ENCODE peak calls at places on chromosomes 6 and 20, in eight cellular contexts. N is stimulated activated CD8-positive, alpha-beta memory T cell treated with anti-CD3 and anti-CD28 coated beads, Interleukin-4, amount 100 ng/mL, for 24 hours; C is lower leg skin; I is NCI-H774; A is GM13977; R is T-cell; X is kidney glomerular epithelial cell; Q is activated CD4-positive, alpha-beta T cell treated with anti-CD3 and anti-CD28 coated beads, Interleukin-2, amount 50 U/mL, for 24 hours. M is an unnamed sample.

GRCh38 chr6:18293192-18293904 is 29.0 kb upstream of the DEK start:
- DNase-seq in Q (no peak), N (no peak), A (no peak), X (no peak), R (no peak), C (no peak), I (no peak), M (no peak)

GRCh38 chr6:14964901-14965300 is 281.0 kb upstream of the JARID2 start:
- DNase-seq in C (no peak), I (peak), A (no peak), Q (no peak), R (no peak), N (no peak), X (no peak), M (no peak)

GRCh38 chr6:137801352-137802088 is 65.5 kb upstream of the TNFAIP3 start:
- DNase-seq in I (no peak), C (no peak), Q (no peak), X (no peak), A (no peak), N (no peak), R (no peak), M (no peak)

GRCh38 chr20:42191140-42191860 is 573.1 kb upstream of the CHD6 start:
- DNase-seq in X (no peak), I (no peak), A (no peak), Q (no peak), N (no peak), R (no peak), C (no peak), M (no peak)

GRCh38 chr6:79313254-79313653 is 78.8 kb upstream of the HMGN3 start:
- DNase-seq in X (no peak), C (peak), A (no peak), Q (no peak), N (no peak), I (peak), R (no peak), M (peak)

GRCh38 chr6:51049288-51049982 is 230.8 kb downstream of the TFAP2B start:
- DNase-seq in C (no peak), I (peak), A (no peak), R (no peak), X (no peak), N (no peak), Q (no peak), M (no peak)

GRCh38 chr20:34375977-34376430 is 12.9 kb downstream of the ITCH start:
- DNase-seq in C (no peak), A (no peak), N (no peak), X (peak), R (no peak), Q (no peak), I (no peak), M (no peak)

GRCh38 chr6:42224222-42225042 is 6.8 kb upstream of the MRPS10 start:
- DNase-seq in A (peak), Q (no peak), R (no peak), C (no peak), X (peak), I (no peak), N (no peak), M (peak)

GRCh38 chr6:15256538-15257222 is 10.8 kb downstream of the JARID2 start:
- DNase-seq in Q (no peak), N (no peak), I (no peak), R (no peak), X (no peak), A (no peak), C (no peak), M (no peak)

GRCh38 chr6:64012351-64013060 is 376.9 kb downstream of the PHF3 start:
- DNase-seq in I (peak), R (no peak), A (peak), Q (no peak), N (no peak), X (peak), C (no peak), M (peak)

GRCh38 chr6:165183071-165183470 is 126.3 kb downstream of the C6orf118 start:
- DNase-seq in N (no peak), A (no peak), I (no peak), X (no peak), R (no peak), Q (no peak), C (no peak), M (no peak)

GRCh38 chr6:30769088-30769852 is 24.9 kb upstream of the IER3 start:
- DNase-seq in R (peak), Q (peak), C (no peak), X (peak), A (no peak), I (no peak), N (peak), M (peak)

GRCh38 chr20:23350855-23351838 is 556 bp downstream of the NXT1 start:
- DNase-seq in R (peak), A (peak), N (peak), I (no peak), Q (peak), C (peak), X (no peak), M (peak)

GRCh38 chr6:18741741-18742140 is 354.6 kb downstream of the RNF144B start:
- DNase-seq in I (no peak), A (no peak), N (no peak), X (no peak), R (no peak), C (no peak), Q (no peak), M (no peak)

GRCh38 chr6:322940-323729 is 30.8 kb downstream of the DUSP22 start:
- DNase-seq in C (no peak), N (no peak), Q (no peak), R (no peak), A (no peak), X (no peak), I (no peak), M (no peak)

GRCh38 chr20:21719592-21720214 is 14.2 kb downstream of the PAX1 start:
- DNase-seq in R (peak), I (peak), Q (no peak), X (peak), A (peak), C (peak), N (peak), M (peak)

GRCh38 chr6:159190460-159190859 is 21.3 kb downstream of the FNDC1 start:
- DNase-seq in N (no peak), R (no peak), I (no peak), Q (no peak), X (no peak), A (no peak), C (no peak), M (no peak)

GRCh38 chr6:109296971-109297372 is 85.3 kb downstream of the CD164 start:
- DNase-seq in X (no peak), N (no peak), Q (no peak), C (no peak), I (peak), A (no peak), R (no peak), M (no peak)

GRCh38 chr6:39926668-39927067 is 7.6 kb downstream of the MOCS1 start:
- DNase-seq in C (no peak), X (no peak), Q (no peak), R (no peak), N (no peak), A (no peak), I (no peak), M (peak)

GRCh38 chr6:147774856-147775255 is 266.4 kb downstream of the SAMD5 start:
- DNase-seq in A (no peak), C (no peak), R (no peak), I (no peak), X (no peak), N (no peak), Q (no peak), M (no peak)

GRCh38 chr6:62775427-62776022 is 435.7 kb upstream of the FKBP1C start:
- DNase-seq in N (no peak), I (peak), R (no peak), X (peak), A (peak), Q (no peak), C (no peak), M (no peak)

GRCh38 chr6:15755555-15755954 is 92.7 kb upstream of the DTNBP1 start:
- DNase-seq in X (no peak), I (no peak), Q (no peak), N (no peak), C (no peak), A (no peak), R (no peak), M (peak)

GRCh38 chr20:46419882-46420281 is 13.5 kb upstream of the ELMO2 start:
- DNase-seq in Q (no peak), A (no peak), I (no peak), R (no peak), X (no peak), C (no peak), N (no peak), M (no peak)

GRCh38 chr6:163687075-163687474 is 272.6 kb downstream of the QKI start:
- DNase-seq in C (no peak), I (no peak), A (no peak), X (no peak), N (no peak), R (no peak), Q (no peak), M (no peak)

GRCh38 chr20:37894454-37894853 is 8.5 kb upstream of the VSTM2L start:
- DNase-seq in A (no peak), X (no peak), R (no peak), I (no peak), C (no peak), N (no peak), Q (no peak), M (no peak)

GRCh38 chr20:36666181-36666740 is 20.3 kb upstream of the SLA2 start:
- DNase-seq in X (no peak), C (no peak), R (no peak), I (no peak), A (no peak), Q (no peak), N (no peak), M (peak)

GRCh38 chr6:56772737-56773184 is 130.1 kb upstream of the DST start:
- DNase-seq in N (no peak), Q (no peak), C (no peak), A (no peak), I (no peak), R (no peak), X (peak), M (peak)

GRCh38 chr6:18515767-18516166 is 128.6 kb downstream of the RNF144B start:
- DNase-seq in R (no peak), C (no peak), A (no peak), X (peak), Q (no peak), I (no peak), N (no peak), M (no peak)

GRCh38 chr6:43491750-43492661 is 14.6 kb downstream of the TJAP1 start:
- DNase-seq in Q (no peak), X (no peak), R (no peak), I (no peak), A (no peak), C (peak), N (no peak), M (peak)

GRCh38 chr6:20211941-20212391 is 303 bp downstream of the MBOAT1 start:
- DNase-seq in A (peak), N (peak), X (no peak), I (peak), R (peak), Q (no peak), C (no peak), M (peak)

GRCh38 chr6:135281227-135281626 is 100.1 kb downstream of the MYB start:
- DNase-seq in N (no peak), A (no peak), R (no peak), C (peak), Q (no peak), X (no peak), I (no peak), M (no peak)

GRCh38 chr20:24981282-24981681 is 11.3 kb downstream of the APMAP start:
- DNase-seq in Q (no peak), C (no peak), X (no peak), A (no peak), N (no peak), I (no peak), R (no peak), M (no peak)

GRCh38 chr6:134740473-134741192 is 209.3 kb downstream of the ALDH8A1 start:
- DNase-seq in N (no peak), A (no peak), I (no peak), R (no peak), Q (no peak), X (no peak), C (no peak), M (peak)

M was measured in cardiac fibroblast.